ENCODE peak calls at places on chromosomes 7 and 10, in seven cellular contexts. One of them, this sample, is unnamed.

GRCh38 chr10:119654540-119654939 is 3.4 kb downstream of the BAG3 start:
- DNase-seq in GM12892: no peak
- DNase-seq in MCF 10A: peak
- DNase-seq in tibial artery: peak
- DNase-seq in iris pigment epithelial cell: no peak
- DNase-seq in AG04449: no peak
- DNase-seq in PC-3: peak
- DNase-seq in this sample: no peak

GRCh38 chr10:77287647-77288120 is 349.9 kb downstream of the KCNMA1 start:
- DNase-seq in MCF 10A: no peak
- DNase-seq in iris pigment epithelial cell: no peak
- DNase-seq in GM12892: no peak
- DNase-seq in PC-3: peak
- DNase-seq in AG04449: no peak
- DNase-seq in tibial artery: no peak
- DNase-seq in this sample: peak

GRCh38 chr7:4174451-4174850 is 507.6 kb upstream of the FOXK1 start:
- DNase-seq in PC-3: no peak
- DNase-seq in MCF 10A: no peak
- DNase-seq in iris pigment epithelial cell: no peak
- DNase-seq in tibial artery: no peak
- DNase-seq in GM12892: no peak
- DNase-seq in AG04449: no peak
- DNase-seq in this sample: no peak

GRCh38 chr10:44492678-44493077 is 107.8 kb upstream of the CXCL12 start:
- DNase-seq in GM12892: no peak
- DNase-seq in PC-3: no peak
- DNase-seq in AG04449: no peak
- DNase-seq in MCF 10A: no peak
- DNase-seq in iris pigment epithelial cell: no peak
- DNase-seq in tibial artery: no peak
- DNase-seq in this sample: no peak

GRCh38 chr7:4931932-4932331 is 27.1 kb downstream of the MMD2 start:
- DNase-seq in AG04449: no peak
- DNase-seq in GM12892: no peak
- DNase-seq in MCF 10A: peak
- DNase-seq in iris pigment epithelial cell: no peak
- DNase-seq in PC-3: peak
- DNase-seq in tibial artery: no peak
- DNase-seq in this sample: no peak

GRCh38 chr7:64946772-64947171 is 43.7 kb downstream of the ZNF273 start:
- DNase-seq in iris pigment epithelial cell: peak
- DNase-seq in tibial artery: no peak
- DNase-seq in PC-3: peak
- DNase-seq in GM12892: no peak
- DNase-seq in MCF 10A: no peak
- DNase-seq in AG04449: no peak
- DNase-seq in this sample: peak

GRCh38 chr10:62610649-62611229 is 193.8 kb upstream of the ADO start:
- DNase-seq in AG04449: no peak
- DNase-seq in MCF 10A: peak
- DNase-seq in tibial artery: no peak
- DNase-seq in iris pigment epithelial cell: peak
- DNase-seq in GM12892: peak
- DNase-seq in PC-3: peak
- DNase-seq in this sample: peak

GRCh38 chr7:106021211-106022067 is 58.4 kb downstream of the CDHR3 start:
- DNase-seq in tibial artery: no peak
- DNase-seq in iris pigment epithelial cell: no peak
- DNase-seq in PC-3: no peak
- DNase-seq in MCF 10A: no peak
- DNase-seq in AG04449: no peak
- DNase-seq in GM12892: no peak
- DNase-seq in this sample: peak

GRCh38 chr7:15236958-15237357 is 324.9 kb downstream of the AGMO start:
- DNase-seq in AG04449: no peak
- DNase-seq in iris pigment epithelial cell: no peak
- DNase-seq in PC-3: no peak
- DNase-seq in tibial artery: no peak
- DNase-seq in GM12892: no peak
- DNase-seq in MCF 10A: no peak
- DNase-seq in this sample: no peak

GRCh38 chr7:93799750-93800357 is 90.7 kb downstream of the TFPI2 start:
- DNase-seq in tibial artery: no peak
- DNase-seq in iris pigment epithelial cell: peak
- DNase-seq in GM12892: no peak
- DNase-seq in AG04449: no peak
- DNase-seq in PC-3: peak
- DNase-seq in MCF 10A: peak
- DNase-seq in this sample: no peak

GRCh38 chr7:108001759-108002725 is 919 bp downstream of the LAMB1 start:
- DNase-seq in PC-3: no peak
- DNase-seq in GM12892: no peak
- DNase-seq in iris pigment epithelial cell: peak
- DNase-seq in MCF 10A: peak
- DNase-seq in tibial artery: no peak
- DNase-seq in AG04449: no peak
- DNase-seq in this sample: no peak

GRCh38 chr10:9535744-9536143 is 1481.3 kb downstream of the GATA3 start:
- DNase-seq in iris pigment epithelial cell: no peak
- DNase-seq in PC-3: no peak
- DNase-seq in MCF 10A: no peak
- DNase-seq in GM12892: no peak
- DNase-seq in tibial artery: no peak
- DNase-seq in AG04449: no peak
- DNase-seq in this sample: no peak

GRCh38 chr7:7201583-7202374 is 19.4 kb downstream of the C1GALT1 start:
- DNase-seq in AG04449: no peak
- DNase-seq in PC-3: peak
- DNase-seq in MCF 10A: peak
- DNase-seq in tibial artery: no peak
- DNase-seq in iris pigment epithelial cell: no peak
- DNase-seq in GM12892: peak
- DNase-seq in this sample: no peak

GRCh38 chr10:132306951-132307751 is 599 bp downstream of the STK32C start:
- DNase-seq in AG04449: no peak
- DNase-seq in MCF 10A: peak
- DNase-seq in GM12892: no peak
- DNase-seq in iris pigment epithelial cell: no peak
- DNase-seq in PC-3: peak
- DNase-seq in tibial artery: peak
- DNase-seq in this sample: no peak

GRCh38 chr10:62048473-62048872 is 147.0 kb downstream of the ARID5B start:
- DNase-seq in GM12892: no peak
- DNase-seq in AG04449: no peak
- DNase-seq in PC-3: no peak
- DNase-seq in MCF 10A: no peak
- DNase-seq in tibial artery: no peak
- DNase-seq in iris pigment epithelial cell: no peak
- DNase-seq in this sample: no peak

GRCh38 chr7:462173-463103 is 57.2 kb downstream of the PDGFA start:
- DNase-seq in MCF 10A: no peak
- DNase-seq in AG04449: no peak
- DNase-seq in tibial artery: no peak
- DNase-seq in GM12892: no peak
- DNase-seq in iris pigment epithelial cell: no peak
- DNase-seq in PC-3: no peak
- DNase-seq in this sample: no peak

GRCh38 chr10:71370031-71370430 is 26.7 kb upstream of the CDH23 start:
- DNase-seq in PC-3: no peak
- DNase-seq in MCF 10A: no peak
- DNase-seq in GM12892: no peak
- DNase-seq in iris pigment epithelial cell: no peak
- DNase-seq in tibial artery: no peak
- DNase-seq in AG04449: no peak
- DNase-seq in this sample: no peak

GRCh38 chr7:2635810-2636701 is 4.3 kb downstream of the TTYH3 start:
- DNase-seq in GM12892: no peak
- DNase-seq in PC-3: no peak
- DNase-seq in MCF 10A: no peak
- DNase-seq in AG04449: no peak
- DNase-seq in tibial artery: peak
- DNase-seq in iris pigment epithelial cell: no peak
- DNase-seq in this sample: no peak

GRCh38 chr10:103838095-103838395 is 17.3 kb downstream of the SH3PXD2A start:
- DNase-seq in AG04449: no peak
- DNase-seq in MCF 10A: no peak
- DNase-seq in PC-3: no peak
- DNase-seq in iris pigment epithelial cell: no peak
- DNase-seq in tibial artery: no peak
- DNase-seq in GM12892: no peak
- DNase-seq in this sample: no peak

GRCh38 chr10:96676272-96677112 is 43.8 kb downstream of the PIK3AP1 start:
- DNase-seq in GM12892: no peak
- DNase-seq in AG04449: no peak
- DNase-seq in iris pigment epithelial cell: no peak
- DNase-seq in tibial artery: no peak
- DNase-seq in PC-3: no peak
- DNase-seq in MCF 10A: no peak
- DNase-seq in this sample: no peak

GRCh38 chr7:690478-691360 is 35.8 kb upstream of the DNAAF5 start:
- DNase-seq in AG04449: no peak
- DNase-seq in PC-3: no peak
- DNase-seq in MCF 10A: no peak
- DNase-seq in iris pigment epithelial cell: no peak
- DNase-seq in tibial artery: peak
- DNase-seq in GM12892: no peak
- DNase-seq in this sample: no peak

This sample was measured in HEK293T.